ENCODE peak calls at places on chromosome 2, in six cellular contexts. One of them, this sample, is unnamed.

GRCh38 chr2:62054029-62054791 is 141.7 kb upstream of the B3GNT2 start:
- DNase-seq in cardiac muscle cell: peak
- DNase-seq in fibroblast of lung: no peak
- DNase-seq in transverse colon: no peak
- DNase-seq in lower leg skin: no peak
- DNase-seq in body of pancreas: no peak
- DNase-seq in this sample: no peak

GRCh38 chr2:176658708-176659107 is 389.5 kb downstream of the MTX2 start:
- DNase-seq in cardiac muscle cell: no peak
- DNase-seq in fibroblast of lung: no peak
- DNase-seq in transverse colon: no peak
- DNase-seq in lower leg skin: no peak
- DNase-seq in body of pancreas: no peak
- DNase-seq in this sample: no peak

GRCh38 chr2:152407204-152407721 is 72.3 kb downstream of the FMNL2 start:
- DNase-seq in cardiac muscle cell: peak
- DNase-seq in fibroblast of lung: peak
- DNase-seq in transverse colon: peak
- DNase-seq in lower leg skin: peak
- DNase-seq in body of pancreas: no peak
- DNase-seq in this sample: peak

GRCh38 chr2:16135913-16136310 is 195.6 kb downstream of the MYCN start:
- DNase-seq in cardiac muscle cell: no peak
- DNase-seq in fibroblast of lung: no peak
- DNase-seq in transverse colon: no peak
- DNase-seq in lower leg skin: no peak
- DNase-seq in body of pancreas: no peak
- DNase-seq in this sample: no peak

GRCh38 chr2:202577250-202578183 is 57.3 kb upstream of the FAM117B start:
- DNase-seq in cardiac muscle cell: no peak
- DNase-seq in fibroblast of lung: no peak
- DNase-seq in transverse colon: no peak
- DNase-seq in lower leg skin: no peak
- DNase-seq in body of pancreas: no peak
- DNase-seq in this sample: no peak

GRCh38 chr2:179266271-179266670 is 1.6 kb upstream of the SESTD1 start:
- DNase-seq in cardiac muscle cell: no peak
- DNase-seq in fibroblast of lung: peak
- DNase-seq in transverse colon: no peak
- DNase-seq in lower leg skin: no peak
- DNase-seq in body of pancreas: no peak
- DNase-seq in this sample: no peak

GRCh38 chr2:199485732-199486335 is 28.1 kb upstream of the SATB2 start:
- DNase-seq in cardiac muscle cell: peak
- DNase-seq in fibroblast of lung: peak
- DNase-seq in transverse colon: peak
- DNase-seq in lower leg skin: no peak
- DNase-seq in body of pancreas: peak
- DNase-seq in this sample: peak

GRCh38 chr2:197805598-197806316 is 1.4 kb downstream of the PLCL1 start:
- DNase-seq in cardiac muscle cell: peak
- DNase-seq in fibroblast of lung: peak
- DNase-seq in transverse colon: no peak
- DNase-seq in lower leg skin: no peak
- DNase-seq in body of pancreas: no peak
- DNase-seq in this sample: no peak

GRCh38 chr2:109210431-109211200 is 81.6 kb downstream of the SH3RF3 start:
- DNase-seq in cardiac muscle cell: no peak
- DNase-seq in fibroblast of lung: peak
- DNase-seq in transverse colon: no peak
- DNase-seq in lower leg skin: no peak
- DNase-seq in body of pancreas: no peak
- DNase-seq in this sample: peak

GRCh38 chr2:230758566-230759480 is 46.2 kb downstream of the CAB39 start:
- DNase-seq in cardiac muscle cell: no peak
- DNase-seq in fibroblast of lung: peak
- DNase-seq in transverse colon: no peak
- DNase-seq in lower leg skin: no peak
- DNase-seq in body of pancreas: no peak
- DNase-seq in this sample: peak

GRCh38 chr2:67397143-67397986 is at the start of gene ETAA1:
- DNase-seq in cardiac muscle cell: peak
- DNase-seq in fibroblast of lung: peak
- DNase-seq in transverse colon: peak
- DNase-seq in lower leg skin: peak
- DNase-seq in body of pancreas: peak
- DNase-seq in this sample: peak

GRCh38 chr2:128779301-128780095 is 460.8 kb upstream of the HS6ST1 start:
- DNase-seq in cardiac muscle cell: peak
- DNase-seq in fibroblast of lung: no peak
- DNase-seq in transverse colon: no peak
- DNase-seq in lower leg skin: no peak
- DNase-seq in body of pancreas: no peak
- DNase-seq in this sample: no peak

GRCh38 chr2:84885111-84885510 is 4.2 kb upstream of the TRABD2A start:
- DNase-seq in cardiac muscle cell: no peak
- DNase-seq in fibroblast of lung: no peak
- DNase-seq in transverse colon: no peak
- DNase-seq in lower leg skin: no peak
- DNase-seq in body of pancreas: no peak
- DNase-seq in this sample: no peak

GRCh38 chr2:140392824-140393223 is 1612.6 kb upstream of the NXPH2 start:
- DNase-seq in cardiac muscle cell: no peak
- DNase-seq in fibroblast of lung: no peak
- DNase-seq in transverse colon: no peak
- DNase-seq in lower leg skin: no peak
- DNase-seq in body of pancreas: no peak
- DNase-seq in this sample: peak

GRCh38 chr2:121004271-121004812 is 268.7 kb downstream of the GLI2 start:
- DNase-seq in cardiac muscle cell: no peak
- DNase-seq in fibroblast of lung: no peak
- DNase-seq in transverse colon: no peak
- DNase-seq in lower leg skin: no peak
- DNase-seq in body of pancreas: no peak
- DNase-seq in this sample: no peak

GRCh38 chr2:207332473-207333212 is 166.9 kb upstream of the KLF7 start:
- DNase-seq in cardiac muscle cell: no peak
- DNase-seq in fibroblast of lung: no peak
- DNase-seq in transverse colon: no peak
- DNase-seq in lower leg skin: no peak
- DNase-seq in body of pancreas: no peak
- DNase-seq in this sample: no peak

GRCh38 chr2:96831679-96832078 is 12.1 kb downstream of the ANKRD23 start:
- DNase-seq in cardiac muscle cell: no peak
- DNase-seq in fibroblast of lung: no peak
- DNase-seq in transverse colon: no peak
- DNase-seq in lower leg skin: no peak
- DNase-seq in body of pancreas: peak
- DNase-seq in this sample: no peak

GRCh38 chr2:113084249-113085000 is 16.7 kb downstream of the IL1F10 start:
- DNase-seq in cardiac muscle cell: no peak
- DNase-seq in fibroblast of lung: no peak
- DNase-seq in transverse colon: no peak
- DNase-seq in lower leg skin: no peak
- DNase-seq in body of pancreas: no peak
- DNase-seq in this sample: peak

DNA sequence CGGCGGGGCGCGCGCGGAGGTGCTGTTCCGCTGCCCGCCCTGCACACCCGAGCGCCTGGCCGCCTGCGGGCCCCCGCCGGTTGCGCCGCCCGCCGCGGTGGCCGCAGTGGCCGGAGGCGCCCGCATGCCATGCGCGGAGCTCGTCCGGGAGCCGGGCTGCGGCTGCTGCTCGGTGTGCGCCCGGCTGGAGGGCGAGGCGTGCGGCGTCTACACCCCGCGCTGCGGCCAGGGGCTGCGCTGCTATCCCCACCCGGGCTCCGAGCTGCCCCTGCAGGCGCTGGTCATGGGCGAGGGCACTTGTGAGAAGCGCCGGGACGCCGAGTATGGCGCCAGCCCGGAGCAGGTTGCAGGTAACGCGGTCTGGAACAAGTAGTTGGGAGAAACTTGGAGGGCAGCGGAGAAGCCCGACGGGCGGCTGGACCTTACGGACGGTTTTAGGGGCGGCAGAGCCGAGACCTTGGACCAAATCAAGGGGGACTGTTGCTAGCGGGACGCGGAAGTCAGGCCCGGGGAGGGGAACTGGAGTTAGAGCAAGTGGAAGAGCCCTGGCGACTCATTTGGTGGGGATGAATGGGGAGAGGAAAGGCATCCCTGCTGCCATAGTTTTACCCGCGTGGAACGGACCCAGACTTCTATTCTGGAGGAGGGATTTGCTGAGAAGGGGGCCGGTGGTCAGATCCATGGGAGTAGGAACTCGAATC is 546 bp downstream of the IGFBP2 start:
- DNase-seq in cardiac muscle cell: peak
- DNase-seq in fibroblast of lung: peak
- DNase-seq in transverse colon: peak
- DNase-seq in lower leg skin: no peak
- DNase-seq in body of pancreas: peak
- DNase-seq in this sample: no peak
- H3K4me3 ChIP-seq in cardiac muscle cell: peak
- H3K4me3 ChIP-seq in fibroblast of lung: peak
- H3K4me3 ChIP-seq in transverse colon: peak
- H3K4me3 ChIP-seq in lower leg skin: peak
- H3K4me3 ChIP-seq in body of pancreas: peak
- H3K4me3 ChIP-seq in this sample: peak

GRCh38 chr2:52405958-52406357 is 1361.6 kb upstream of the CHAC2 start:
- DNase-seq in cardiac muscle cell: no peak
- DNase-seq in fibroblast of lung: no peak
- DNase-seq in transverse colon: no peak
- DNase-seq in lower leg skin: no peak
- DNase-seq in body of pancreas: no peak
- DNase-seq in this sample: no peak

GRCh38 chr2:52404866-52405265 is 1362.7 kb upstream of the CHAC2 start:
- DNase-seq in cardiac muscle cell: no peak
- DNase-seq in fibroblast of lung: no peak
- DNase-seq in transverse colon: no peak
- DNase-seq in lower leg skin: no peak
- DNase-seq in body of pancreas: no peak
- DNase-seq in this sample: no peak

GRCh38 chr2:52402128-52402527 is 1365.5 kb upstream of the CHAC2 start:
- DNase-seq in cardiac muscle cell: no peak
- DNase-seq in fibroblast of lung: no peak
- DNase-seq in transverse colon: no peak
- DNase-seq in lower leg skin: no peak
- DNase-seq in body of pancreas: peak
- DNase-seq in this sample: no peak

DNA sequence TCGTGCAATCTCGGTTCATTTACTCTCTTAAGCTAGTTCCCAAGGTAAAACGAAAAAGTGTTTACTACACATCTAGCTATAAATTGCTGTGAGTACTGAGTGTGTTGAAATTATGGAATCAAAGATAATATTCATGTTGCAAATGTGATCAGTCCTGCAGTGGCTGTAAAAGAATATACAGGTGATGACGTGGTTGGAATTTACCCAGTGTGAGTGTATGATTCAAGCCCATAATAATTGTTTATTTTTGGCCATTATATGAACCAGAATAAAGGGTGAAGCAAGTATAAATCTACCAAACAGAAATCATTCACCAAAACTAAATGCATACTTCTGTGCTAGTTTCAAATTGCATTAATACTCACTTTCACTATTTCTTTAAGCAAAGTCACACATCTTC is 1363.6 kb upstream of the CHAC2 start:
- DNase-seq in cardiac muscle cell: no peak
- DNase-seq in fibroblast of lung: no peak
- DNase-seq in transverse colon: no peak
- DNase-seq in lower leg skin: no peak
- DNase-seq in body of pancreas: no peak
- DNase-seq in this sample: no peak
- TF ChIP-seq CTCF in cardiac muscle cell: no peak
- TF ChIP-seq CTCF in fibroblast of lung: no peak
- TF ChIP-seq CTCF in transverse colon: no peak
- TF ChIP-seq CTCF in lower leg skin: no peak
- TF ChIP-seq CTCF in body of pancreas: no peak
- TF ChIP-seq CTCF in this sample: no peak

DNA sequence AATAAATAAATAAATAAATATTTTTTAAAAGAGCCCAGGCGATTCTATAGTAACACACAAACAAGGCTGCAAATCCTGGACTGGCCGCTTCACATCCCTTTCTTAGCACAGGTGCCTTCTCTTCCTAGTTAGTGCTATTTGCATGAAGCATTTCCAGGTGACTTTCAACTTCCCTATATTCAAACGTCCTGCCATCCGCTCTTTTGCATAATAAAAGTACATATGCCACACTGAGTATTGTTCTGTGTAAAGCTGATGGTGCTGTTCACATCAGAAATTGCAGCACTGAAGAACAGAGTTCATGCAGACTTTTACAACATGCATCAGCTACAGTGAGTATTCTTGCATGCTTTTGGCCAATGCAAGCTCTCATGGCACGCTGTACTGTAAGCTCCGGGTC is 25.7 kb upstream of the CEP68 start:
- DNase-seq in cardiac muscle cell: no peak
- DNase-seq in fibroblast of lung: no peak
- DNase-seq in transverse colon: peak
- DNase-seq in lower leg skin: no peak
- DNase-seq in body of pancreas: no peak
- DNase-seq in this sample: no peak
- H3K4me3 ChIP-seq in cardiac muscle cell: no peak
- H3K4me3 ChIP-seq in fibroblast of lung: no peak
- H3K4me3 ChIP-seq in transverse colon: no peak
- H3K4me3 ChIP-seq in lower leg skin: no peak
- H3K4me3 ChIP-seq in body of pancreas: no peak
- H3K4me3 ChIP-seq in this sample: no peak

GRCh38 chr2:191905336-191905735 is 58.4 kb upstream of the CAVIN2 start:
- DNase-seq in cardiac muscle cell: no peak
- DNase-seq in fibroblast of lung: no peak
- DNase-seq in transverse colon: no peak
- DNase-seq in lower leg skin: no peak
- DNase-seq in body of pancreas: no peak
- DNase-seq in this sample: no peak

GRCh38 chr2:191910518-191910917 is 63.6 kb upstream of the CAVIN2 start:
- DNase-seq in cardiac muscle cell: no peak
- DNase-seq in fibroblast of lung: peak
- DNase-seq in transverse colon: no peak
- DNase-seq in lower leg skin: no peak
- DNase-seq in body of pancreas: no peak
- DNase-seq in this sample: peak

GRCh38 chr2:191908874-191909273 is 62.0 kb upstream of the CAVIN2 start:
- DNase-seq in cardiac muscle cell: no peak
- DNase-seq in fibroblast of lung: no peak
- DNase-seq in transverse colon: no peak
- DNase-seq in lower leg skin: no peak
- DNase-seq in body of pancreas: no peak
- DNase-seq in this sample: no peak

GRCh38 chr2:191907091-191907490 is 60.2 kb upstream of the CAVIN2 start:
- DNase-seq in cardiac muscle cell: no peak
- DNase-seq in fibroblast of lung: peak
- DNase-seq in transverse colon: no peak
- DNase-seq in lower leg skin: no peak
- DNase-seq in body of pancreas: no peak
- DNase-seq in this sample: no peak

GRCh38 chr2:191907545-191907944 is 60.7 kb upstream of the CAVIN2 start:
- DNase-seq in cardiac muscle cell: no peak
- DNase-seq in fibroblast of lung: no peak
- DNase-seq in transverse colon: no peak
- DNase-seq in lower leg skin: no peak
- DNase-seq in body of pancreas: no peak
- DNase-seq in this sample: no peak
- TF ChIP-seq CTCF in cardiac muscle cell: no peak
- TF ChIP-seq CTCF in fibroblast of lung: no peak
- TF ChIP-seq CTCF in transverse colon: no peak
- TF ChIP-seq CTCF in lower leg skin: no peak
- TF ChIP-seq CTCF in body of pancreas: no peak
- TF ChIP-seq CTCF in this sample: peak

This sample was measured in fibroblast of mammary gland.